ENCODE peak calls at places on chromosomes 6 and 20, in five cellular contexts. Y is ovary, G is transverse colon, S is psoas muscle, O is HCT116. U is an unnamed sample. For H3K27me3, the result is how much of the 10 kb centered on the place peaks cover.

GRCh38 chr6:54737247-54737646 is 109.3 kb upstream of the FAM83B start:
- DNase-seq in O (no peak), Y (no peak), S (no peak), G (no peak), U (no peak)

GRCh38 chr6:40346241-40346640 is 240.9 kb downstream of the LRFN2 start:
- DNase-seq in O (no peak), S (no peak), G (no peak), Y (no peak), U (no peak)

GRCh38 chr6:17612048-17612447 is 11.9 kb downstream of the FAM8A1 start:
- DNase-seq in O (no peak), G (no peak), Y (no peak), S (no peak), U (no peak)

GRCh38 chr6:36682328-36683144 is 4.0 kb downstream of the CDKN1A start:
- DNase-seq in S (peak), Y (no peak), O (no peak), G (peak), U (peak)

GRCh38 chr6:4620284-4621228 is 155.6 kb upstream of the CDYL start:
- DNase-seq in S (no peak), Y (no peak), G (no peak), O (no peak), U (no peak)

GRCh38 chr6:169099411-169100202 is 154.0 kb downstream of the THBS2 start:
- DNase-seq in G (no peak), Y (no peak), O (peak), S (no peak), U (no peak)

GRCh38 chr20:49278817-49279676 is 1.2 kb upstream of the ZNFX1 start:
- DNase-seq in O (no peak), S (no peak), G (peak), Y (peak), U (peak)

GRCh38 chr6:157427969-157428368 is 47.0 kb downstream of the ZDHHC14 start:
- DNase-seq in O (no peak), Y (no peak), G (no peak), S (no peak), U (no peak)

GRCh38 chr6:170066679-170067078 is 224.2 kb downstream of the DLL1 start:
- DNase-seq in S (no peak), G (peak), Y (no peak), O (no peak), U (no peak)

GRCh38 chr20:54340667-54341081 is 132.8 kb downstream of the PFDN4 start:
- DNase-seq in Y (no peak), G (no peak), S (no peak), O (no peak), U (no peak)

GRCh38 chr6:43096451-43097097 is 20.5 kb downstream of the PTK7 start:
- DNase-seq in S (no peak), O (no peak), G (peak), Y (peak), U (peak)

GRCh38 chr20:53981130-53981529 is 89.3 kb downstream of the BCAS1 start:
- DNase-seq in O (no peak), S (no peak), G (no peak), Y (no peak), U (no peak)

GRCh38 chr6:5081955-5082354 is 3.2 kb upstream of the PPP1R3G start:
- DNase-seq in Y (no peak), G (no peak), S (no peak), O (no peak), U (no peak)

GRCh38 chr6:43766426-43766825 is 3.6 kb upstream of the VEGFA start:
- DNase-seq in S (no peak), O (no peak), Y (no peak), G (no peak), U (no peak)

GRCh38 chr6:170035896-170036295 is 255.0 kb downstream of the DLL1 start:
- DNase-seq in S (no peak), Y (no peak), G (peak), O (no peak), U (no peak)

GRCh38 chr6:75207211-75207984 is 1.5 kb upstream of the COL12A1 start:
- DNase-seq in O (no peak), Y (peak), G (no peak), S (peak), U (no peak)

GRCh38 chr6:71419954-71420692 is 131.5 kb downstream of the OGFRL1 start:
- DNase-seq in Y (peak), S (peak), O (no peak), G (peak), U (peak)
- TF ChIP-seq CTCF in Y (peak), S (peak), O (no peak), G (no peak), U (peak)

GRCh38 chr20:57264151-57264792 is 2.2 kb downstream of the BMP7 start:
- DNase-seq in G (no peak), S (no peak), O (no peak), Y (no peak), U (no peak)
- H3K4me3 ChIP-seq in G (no peak), S (no peak), O (no peak), Y (no peak), U (peak)

GRCh38 chr6:35506536-35506935 is 6.2 kb downstream of the TULP1 start:
- DNase-seq in S (no peak), Y (no peak), G (no peak), O (no peak), U (no peak)
- H3K27me3 ChIP-seq in S (under half), Y (under half), G (half or more), O (under half), U (under half)

GRCh38 chr6:125732398-125732797 is 17.0 kb upstream of the HEY2 start:
- DNase-seq in S (no peak), Y (no peak), O (no peak), G (no peak), U (no peak)
- TF ChIP-seq CTCF in S (no peak), Y (no peak), O (no peak), G (no peak), U (no peak)

GRCh38 chr20:8360035-8360434 is 228.0 kb downstream of the PLCB1 start:
- DNase-seq in O (no peak), G (no peak), S (no peak), Y (no peak), U (no peak)
- H3K4me3 ChIP-seq in O (no peak), G (no peak), S (no peak), Y (no peak), U (no peak)

GRCh38 chr6:1604347-1604990 is 5.2 kb upstream of the FOXC1 start:
- DNase-seq in S (peak), G (peak), Y (peak), O (no peak), U (peak)

GRCh38 chr6:1601616-1602355 is 7.9 kb upstream of the FOXC1 start:
- DNase-seq in O (no peak), S (no peak), G (no peak), Y (no peak), U (no peak)

GRCh38 chr6:1602356-1602713 is 7.4 kb upstream of the FOXC1 start:
- DNase-seq in G (no peak), Y (no peak), S (no peak), O (no peak), U (no peak)

GRCh38 chr6:1604991-1605821 is 4.5 kb upstream of the FOXC1 start:
- DNase-seq in O (no peak), S (no peak), G (no peak), Y (no peak), U (no peak)

GRCh38 chr6:1603708-1604346 is 5.9 kb upstream of the FOXC1 start:
- DNase-seq in Y (no peak), G (no peak), O (no peak), S (no peak), U (no peak)
- H3K27me3 ChIP-seq in Y (under half), G (half or more), O (under half), S (under half), U (half or more)

GRCh38 chr6:166027761-166028160 is 139.9 kb downstream of the TBXT start:
- DNase-seq in Y (no peak), G (no peak), O (no peak), S (no peak), U (no peak)

GRCh38 chr6:166036321-166037105 is 131.1 kb downstream of the TBXT start:
- DNase-seq in O (no peak), Y (no peak), S (no peak), G (no peak), U (no peak)

GRCh38 chr6:166029506-166029905 is 138.1 kb downstream of the TBXT start:
- DNase-seq in Y (no peak), O (no peak), S (no peak), G (no peak), U (no peak)

GRCh38 chr6:166031275-166031674 is 136.4 kb downstream of the TBXT start:
- DNase-seq in G (no peak), O (no peak), Y (no peak), S (no peak), U (no peak)

GRCh38 chr6:166032366-166033171 is 135.1 kb downstream of the TBXT start:
- DNase-seq in O (peak), G (peak), S (peak), Y (no peak), U (no peak)
- TF ChIP-seq CTCF in O (peak), G (no peak), S (no peak), Y (no peak), U (no peak)

DNA sequence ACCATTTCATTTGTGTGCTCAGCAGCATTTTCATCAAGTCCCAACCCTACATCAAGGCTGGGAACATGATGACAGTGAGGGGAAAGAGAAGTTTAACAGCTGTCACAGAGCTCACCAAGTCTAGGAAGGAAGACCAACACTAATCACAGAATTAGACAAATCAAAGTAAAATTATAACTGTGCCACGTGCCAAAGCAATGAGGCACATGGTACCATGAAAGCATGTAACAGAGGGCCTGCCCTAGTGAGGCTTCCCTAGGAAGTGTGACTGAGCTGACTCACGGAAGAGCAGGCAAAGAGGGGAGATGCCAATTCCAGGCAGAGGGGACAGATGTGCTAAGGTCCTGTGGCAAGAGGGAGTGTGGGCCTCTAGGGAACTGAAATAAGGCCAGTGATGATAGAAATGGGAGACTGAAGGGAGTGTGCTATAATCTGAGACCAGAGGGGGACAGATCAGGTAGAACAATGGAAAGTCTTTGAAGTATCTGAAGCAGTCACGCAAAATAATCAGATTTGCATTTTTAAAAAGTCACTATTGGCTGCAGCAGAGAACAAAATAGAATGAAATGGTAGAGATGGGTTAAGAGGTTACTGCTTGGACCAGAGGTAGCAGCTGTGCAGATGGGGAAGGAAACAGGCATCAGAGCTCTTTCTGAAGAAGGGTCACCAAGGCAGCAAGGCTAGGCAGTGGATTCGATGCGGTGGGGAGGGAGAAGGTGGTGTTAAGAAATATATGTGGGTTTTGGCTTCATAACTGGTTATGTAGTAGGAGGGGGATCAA is 86.8 kb downstream of the GPR6 start:
- DNase-seq in G (no peak), S (no peak), O (no peak), Y (no peak), U (no peak)
- H3K4me3 ChIP-seq in G (no peak), S (no peak), O (no peak), Y (no peak), U (no peak)

GRCh38 chr6:33725891-33726673 is 14.6 kb upstream of the UQCC2 start:
- DNase-seq in S (no peak), Y (no peak), G (no peak), O (no peak), U (no peak)

GRCh38 chr6:33725222-33725621 is 13.7 kb upstream of the UQCC2 start:
- DNase-seq in G (no peak), S (no peak), O (no peak), Y (no peak), U (peak)

GRCh38 chr6:33723576-33724085 is 12.1 kb upstream of the UQCC2 start:
- DNase-seq in S (no peak), G (no peak), Y (no peak), O (no peak), U (peak)

GRCh38 chr6:33726696-33727095 is 15.2 kb upstream of the UQCC2 start:
- DNase-seq in Y (no peak), S (no peak), G (no peak), O (no peak), U (peak)

GRCh38 chr6:33724281-33725023 is 13.0 kb upstream of the UQCC2 start:
- DNase-seq in G (no peak), O (no peak), Y (no peak), S (no peak), U (peak)
- H3K27me3 ChIP-seq in G (under half), O (under half), Y (under half), S (under half), U (under half)

GRCh38 chr6:139996253-139996834 is 621.9 kb upstream of the CITED2 start:
- DNase-seq in G (no peak), S (no peak), Y (no peak), O (no peak), U (no peak)
- TF ChIP-seq CTCF in G (no peak), S (peak), Y (no peak), O (no peak), U (peak)

U was measured in lower lobe of right lung.